ENCODE peak calls at places on chromosomes 11 and 22, in four cellular contexts. Q is H1, J is HepG2, V is GM12878. R is an unnamed sample. For H3K4me1, the result is how much of the 10 kb centered on the place peaks cover.

GRCh38 chr11:64648551-64648950 is 57.5 kb downstream of the SLC22A12 start:
- DNase-seq in Q (no peak), V (no peak), J (no peak), R (no peak)

GRCh38 chr22:43101306-43101705 is 9.2 kb upstream of the BIK start:
- DNase-seq in Q (no peak), V (no peak), J (no peak), R (no peak)

GRCh38 chr11:75428989-75429640 is 3.9 kb downstream of the KLHL35 start:
- DNase-seq in V (no peak), Q (no peak), J (no peak), R (no peak)

GRCh38 chr11:102603576-102603975 is 21.6 kb downstream of the MMP20 start:
- DNase-seq in J (no peak), Q (no peak), V (no peak), R (no peak)

GRCh38 chr22:19802001-19802880 is 41.7 kb downstream of the TBX1 start:
- DNase-seq in V (no peak), Q (no peak), J (no peak), R (no peak)

GRCh38 chr22:49271369-49271727 is 556.3 kb downstream of the BRD1 start:
- DNase-seq in Q (no peak), J (no peak), V (no peak), R (no peak)

GRCh38 chr22:19086944-19087343 is 35.3 kb downstream of the DGCR2 start:
- DNase-seq in V (no peak), Q (no peak), J (no peak), R (no peak)

GRCh38 chr11:64844330-64845124 is at the start of gene CDC42BPG:
- DNase-seq in V (no peak), J (peak), Q (peak), R (no peak)

GRCh38 chr11:66856496-66857233 is at the start of gene LRFN4:
- DNase-seq in J (no peak), V (no peak), Q (no peak), R (no peak)

GRCh38 chr11:72605958-72606357 is 68.3 kb downstream of the PDE2A start:
- DNase-seq in V (no peak), Q (no peak), J (no peak), R (no peak)

GRCh38 chr11:72326151-72326842 is 82.3 kb upstream of the PHOX2A start:
- DNase-seq in J (no peak), Q (no peak), V (no peak), R (no peak)

GRCh38 chr22:25853902-25854301 is 111.9 kb downstream of the MYO18B start:
- DNase-seq in J (peak), V (no peak), Q (no peak), R (no peak)

GRCh38 chr11:64094463-64095223 is 58.9 kb downstream of the FLRT1 start:
- DNase-seq in J (no peak), V (no peak), Q (no peak), R (no peak)

GRCh38 chr11:57703341-57703740 is 8.7 kb downstream of the MED19 start:
- DNase-seq in J (no peak), Q (no peak), V (no peak), R (no peak)

GRCh38 chr11:18720811-18721575 is 5.0 kb downstream of the IGSF22 start:
- DNase-seq in V (no peak), J (no peak), Q (peak), R (peak)

GRCh38 chr11:9565822-9566560 is 7.5 kb upstream of the WEE1 start:
- DNase-seq in Q (no peak), J (peak), V (peak), R (peak)

GRCh38 chr11:74717211-74717997 is 13.8 kb downstream of the CHRDL2 start:
- DNase-seq in Q (no peak), V (no peak), J (no peak), R (no peak)

GRCh38 chr11:119756169-119756568 is 27.2 kb upstream of the NECTIN1 start:
- DNase-seq in J (no peak), Q (no peak), V (no peak), R (no peak)

GRCh38 chr22:38957808-38958207 is 399 bp downstream of the APOBEC3A start:
- DNase-seq in Q (no peak), J (no peak), V (no peak), R (no peak)

GRCh38 chr11:119671048-119671447 is 58.0 kb downstream of the NECTIN1 start:
- DNase-seq in J (no peak), V (no peak), Q (no peak), R (no peak)

GRCh38 chr11:77071671-77072605 is 5.2 kb downstream of the CAPN5 start:
- DNase-seq in Q (no peak), J (no peak), V (no peak), R (no peak)

GRCh38 chr11:120564573-120565301 is 53.2 kb downstream of the GRIK4 start:
- DNase-seq in J (no peak), Q (no peak), V (peak), R (no peak)

GRCh38 chr22:25536578-25536977 is 27.9 kb upstream of the GRK3 start:
- DNase-seq in Q (no peak), V (no peak), J (no peak), R (no peak)

GRCh38 chr11:93740802-93741093 is 547 bp downstream of the TAF1D start:
- DNase-seq in Q (no peak), V (no peak), J (peak), R (no peak)

GRCh38 chr11:116110356-116110755 is 606.1 kb upstream of the CADM1 start:
- DNase-seq in J (no peak), V (no peak), Q (no peak), R (no peak)

GRCh38 chr11:98561877-98562395 is 458.8 kb upstream of the CNTN5 start:
- DNase-seq in Q (no peak), V (no peak), J (no peak), R (no peak)

GRCh38 chr22:19525666-19526065 is 1.5 kb upstream of the CLDN5 start:
- DNase-seq in J (no peak), Q (no peak), V (no peak), R (no peak)

GRCh38 chr11:128731041-128731663 is 37.3 kb downstream of the FLI1 start:
- DNase-seq in J (no peak), V (no peak), Q (no peak), R (no peak)
- H3K4me1 ChIP-seq in J (under half), V (half or more), Q (under half), R (under half)

GRCh38 chr11:203056-203944 is 3.9 kb downstream of the BET1L start:
- DNase-seq in Q (peak), V (no peak), J (no peak), R (no peak)
- TF ChIP-seq SUZ12 in Q (no peak), V (no peak), J (no peak), R (no peak)

GRCh38 chr11:359181-359714 is 10.1 kb upstream of the B4GALNT4 start:
- DNase-seq in J (no peak), V (no peak), Q (no peak), R (no peak)
- TF ChIP-seq YY1 in J (no peak), V (no peak), Q (no peak), R (no peak)

GRCh38 chr11:12693075-12693473 is 18.9 kb downstream of the TEAD1 start:
- DNase-seq in V (no peak), Q (no peak), J (no peak), R (no peak)
- H3K4me1 ChIP-seq in V (under half), Q (under half), J (half or more), R (under half)

GRCh38 chr11:35486446-35486845 is 39.0 kb downstream of the PAMR1 start:
- DNase-seq in J (no peak), Q (no peak), V (no peak), R (no peak)
- TF ChIP-seq SUZ12 in J (no peak), Q (no peak), V (no peak), R (no peak)

DNA sequence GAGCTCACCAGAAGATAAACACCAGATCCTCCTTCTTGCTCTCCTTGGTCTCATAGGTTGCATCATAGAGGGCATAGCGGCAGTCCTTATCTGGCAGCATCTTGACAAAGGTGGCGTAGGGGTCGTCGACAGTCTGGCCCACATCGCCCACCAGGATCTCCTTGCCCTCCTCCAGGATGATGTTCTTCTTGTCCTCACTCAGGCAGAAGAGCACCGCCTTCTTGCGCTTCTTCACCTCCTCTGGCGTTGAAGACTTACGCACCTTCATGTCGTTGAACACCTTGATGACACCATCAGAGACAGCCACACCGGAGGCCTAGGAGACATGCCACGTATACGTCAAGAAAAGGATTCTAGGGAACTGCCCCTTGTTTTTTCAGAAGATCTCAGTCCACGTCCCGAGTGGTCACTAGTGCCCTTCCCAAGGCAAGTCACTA is 2.0 kb downstream of the CFL1 start:
- DNase-seq in V (no peak), J (no peak), Q (no peak), R (no peak)
- TF ChIP-seq YY1 in V (no peak), J (no peak), Q (no peak), R (no peak)

GRCh38 chr22:35889071-35889470 is 139.6 kb downstream of the RBFOX2 start:
- DNase-seq in Q (no peak), J (no peak), V (no peak), R (no peak)

GRCh38 chr22:35892192-35892591 is 136.4 kb downstream of the RBFOX2 start:
- DNase-seq in Q (no peak), J (no peak), V (no peak), R (no peak)

GRCh38 chr22:35894464-35894878 is 134.2 kb downstream of the RBFOX2 start:
- DNase-seq in Q (no peak), V (no peak), J (no peak), R (no peak)

GRCh38 chr22:35893698-35894097 is 134.9 kb downstream of the RBFOX2 start:
- DNase-seq in V (no peak), Q (no peak), J (no peak), R (no peak)

DNA sequence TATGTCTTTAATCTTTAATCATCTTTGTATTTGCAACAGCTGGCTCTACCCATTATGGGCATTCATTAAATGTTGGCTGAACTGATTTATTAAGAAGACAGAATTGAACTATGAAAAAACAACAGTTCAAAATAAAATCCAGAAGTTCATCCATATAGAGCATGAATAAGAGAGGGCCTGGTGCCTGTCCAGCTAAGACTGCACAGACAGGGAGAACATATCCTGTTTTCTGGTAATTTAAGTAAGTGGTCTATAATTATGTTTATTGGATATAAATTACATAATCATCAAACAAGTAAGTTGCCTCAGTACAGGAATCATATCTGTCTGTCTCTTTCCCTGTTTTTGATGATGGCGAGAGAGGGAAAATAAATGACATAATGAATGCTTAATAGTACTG is 137.2 kb downstream of the RBFOX2 start:
- DNase-seq in V (no peak), Q (no peak), J (no peak), R (no peak)
- H3K4me1 ChIP-seq in V (under half), Q (under half), J (under half), R (under half)